ENCODE peak calls at places on chromosomes 4 and X, in four cellular contexts. N, H, X and F are unnamed samples.

GRCh38 chrX:70998402-70999027 is 67.6 kb upstream of the SLC7A3 start:
- DNase-seq in N (peak), H (peak), X (no peak), F (peak)

GRCh38 chr4:85496933-85497332 is 22.0 kb downstream of the ARHGAP24 start:
- DNase-seq in N (no peak), H (peak), X (no peak), F (no peak)

GRCh38 chr4:154743683-154744340 is at the start of gene LRAT:
- DNase-seq in N (peak), H (no peak), X (peak), F (no peak)

GRCh38 chr4:182917182-182918043 is at the start of gene DCTD:
- DNase-seq in N (peak), H (peak), X (peak), F (peak)

GRCh38 chr4:143195581-143195980 is 10.9 kb downstream of the USP38 start:
- DNase-seq in N (no peak), H (no peak), X (no peak), F (no peak)

GRCh38 chr4:174467107-174467506 is 55.2 kb downstream of the HPGD start:
- DNase-seq in N (no peak), H (no peak), X (no peak), F (no peak)

GRCh38 chrX:22300130-22300529 is 27.4 kb downstream of the CBLL2 start:
- DNase-seq in N (no peak), H (peak), X (no peak), F (no peak)

GRCh38 chr4:146495277-146495676 is 26.5 kb downstream of the SLC10A7 start:
- DNase-seq in N (no peak), H (peak), X (no peak), F (no peak)

GRCh38 chr4:47238697-47239096 is 207.3 kb downstream of the GABRB1 start:
- DNase-seq in N (no peak), H (no peak), X (no peak), F (no peak)

GRCh38 chr4:111813565-111814140 is 331.6 kb upstream of the FAM241A start:
- DNase-seq in N (no peak), H (no peak), X (no peak), F (no peak)

GRCh38 chr4:32148120-32148666 is 1428.0 kb downstream of the PCDH7 start:
- DNase-seq in N (no peak), H (peak), X (no peak), F (no peak)

GRCh38 chrX:136810493-136810892 is 29.8 kb upstream of the ARHGEF6 start:
- DNase-seq in N (no peak), H (no peak), X (no peak), F (no peak)

GRCh38 chrX:113157496-113157895 is 316.9 kb upstream of the AMOT start:
- DNase-seq in N (peak), H (no peak), X (no peak), F (no peak)

GRCh38 chrX:86579777-86580176 is 431.5 kb downstream of the DACH2 start:
- DNase-seq in N (no peak), H (no peak), X (no peak), F (no peak)

GRCh38 chr4:75848891-75849290 is 53.4 kb downstream of the PPEF2 start:
- DNase-seq in N (no peak), H (peak), X (no peak), F (no peak)

GRCh38 chr4:40909363-40909876 is 159.7 kb downstream of the NSUN7 start:
- DNase-seq in N (no peak), H (peak), X (no peak), F (no peak)

GRCh38 chr4:152485726-152486276 is 50.1 kb downstream of the FBXW7 start:
- DNase-seq in N (peak), H (peak), X (peak), F (peak)

GRCh38 chr4:87121332-87122065 is 98.9 kb downstream of the KLHL8 start:
- DNase-seq in N (no peak), H (no peak), X (no peak), F (no peak)

GRCh38 chr4:84032372-84032771 is 466.7 kb downstream of the NKX6-1 start:
- DNase-seq in N (no peak), H (no peak), X (no peak), F (no peak)

GRCh38 chrX:53320543-53321215 is 39.3 kb upstream of the IQSEC2 start:
- DNase-seq in N (no peak), H (no peak), X (no peak), F (peak)

GRCh38 chr4:79164961-79165610 is 160.8 kb downstream of the NAA11 start:
- DNase-seq in N (no peak), H (no peak), X (no peak), F (no peak)

GRCh38 chr4:7781361-7781760 is 158.3 kb downstream of the AFAP1 start:
- DNase-seq in N (peak), H (peak), X (no peak), F (no peak)

GRCh38 chrX:20066968-20067708 is 49.6 kb downstream of the MAP7D2 start:
- DNase-seq in N (peak), H (peak), X (peak), F (peak)

GRCh38 chr4:147756417-147756816 is 24.5 kb downstream of the ARHGAP10 start:
- DNase-seq in N (no peak), H (no peak), X (no peak), F (no peak)

GRCh38 chrX:54178100-54178940 is 4.7 kb downstream of the FAM120C start:
- DNase-seq in N (no peak), H (peak), X (no peak), F (no peak)